ENCODE peak calls at places on chromosomes 1 and 21, in four cellular contexts. One of them, this sample, is unnamed.

GRCh38 chr21:44941567-44941966 is 1.7 kb downstream of the SLX9 start:
- DNase-seq in fibroblast of the aortic adventitia: no peak
- DNase-seq in MM.1S: no peak
- DNase-seq in heart right ventricle: no peak
- DNase-seq in this sample: no peak

GRCh38 chr1:183913556-183913955 is 108.6 kb downstream of the RGL1 start:
- DNase-seq in fibroblast of the aortic adventitia: peak
- DNase-seq in MM.1S: no peak
- DNase-seq in heart right ventricle: no peak
- DNase-seq in this sample: no peak

GRCh38 chr1:55050283-55050682 is 10.9 kb downstream of the PCSK9 start:
- DNase-seq in fibroblast of the aortic adventitia: peak
- DNase-seq in MM.1S: no peak
- DNase-seq in heart right ventricle: no peak
- DNase-seq in this sample: no peak

GRCh38 chr1:179441456-179441855 is 75.7 kb downstream of the AXDND1 start:
- DNase-seq in fibroblast of the aortic adventitia: no peak
- DNase-seq in MM.1S: no peak
- DNase-seq in heart right ventricle: no peak
- DNase-seq in this sample: no peak

GRCh38 chr21:14486869-14487268 is 59.2 kb downstream of the SAMSN1 start:
- DNase-seq in fibroblast of the aortic adventitia: no peak
- DNase-seq in MM.1S: no peak
- DNase-seq in heart right ventricle: no peak
- DNase-seq in this sample: no peak

GRCh38 chr1:43653339-43653738 is 3.4 kb downstream of the KDM4A start:
- DNase-seq in fibroblast of the aortic adventitia: peak
- DNase-seq in MM.1S: peak
- DNase-seq in heart right ventricle: no peak
- DNase-seq in this sample: no peak

GRCh38 chr21:37072239-37072987 is 458 bp downstream of the PIGP start:
- DNase-seq in fibroblast of the aortic adventitia: peak
- DNase-seq in MM.1S: no peak
- DNase-seq in heart right ventricle: peak
- DNase-seq in this sample: peak

GRCh38 chr21:32917392-32918135 is 108.2 kb upstream of the OLIG2 start:
- DNase-seq in fibroblast of the aortic adventitia: peak
- DNase-seq in MM.1S: no peak
- DNase-seq in heart right ventricle: no peak
- DNase-seq in this sample: no peak

GRCh38 chr1:63537940-63538339 is 14.6 kb downstream of the EFCAB7 start:
- DNase-seq in fibroblast of the aortic adventitia: peak
- DNase-seq in MM.1S: no peak
- DNase-seq in heart right ventricle: no peak
- DNase-seq in this sample: no peak

GRCh38 chr1:55204997-55205396 is 10.2 kb downstream of the USP24 start:
- DNase-seq in fibroblast of the aortic adventitia: no peak
- DNase-seq in MM.1S: no peak
- DNase-seq in heart right ventricle: no peak
- DNase-seq in this sample: no peak

GRCh38 chr1:162010175-162010506 is 13.5 kb downstream of the OLFML2B start:
- DNase-seq in fibroblast of the aortic adventitia: no peak
- DNase-seq in MM.1S: no peak
- DNase-seq in heart right ventricle: no peak
- DNase-seq in this sample: no peak

GRCh38 chr1:14903922-14904321 is 249.6 kb upstream of the TMEM51 start:
- DNase-seq in fibroblast of the aortic adventitia: no peak
- DNase-seq in MM.1S: no peak
- DNase-seq in heart right ventricle: no peak
- DNase-seq in this sample: no peak

GRCh38 chr1:21635138-21635535 is 34.0 kb downstream of the RAP1GAP start:
- DNase-seq in fibroblast of the aortic adventitia: no peak
- DNase-seq in MM.1S: no peak
- DNase-seq in heart right ventricle: no peak
- DNase-seq in this sample: no peak

GRCh38 chr1:113042336-113043143 is 30.5 kb upstream of the LRIG2 start:
- DNase-seq in fibroblast of the aortic adventitia: peak
- DNase-seq in MM.1S: peak
- DNase-seq in heart right ventricle: peak
- DNase-seq in this sample: peak

GRCh38 chr1:156746716-156747631 is 4.5 kb downstream of the HDGF start:
- DNase-seq in fibroblast of the aortic adventitia: peak
- DNase-seq in MM.1S: no peak
- DNase-seq in heart right ventricle: peak
- DNase-seq in this sample: peak

GRCh38 chr1:233376711-233377110 is 49.2 kb downstream of the MAP3K21 start:
- DNase-seq in fibroblast of the aortic adventitia: no peak
- DNase-seq in MM.1S: no peak
- DNase-seq in heart right ventricle: no peak
- DNase-seq in this sample: no peak

GRCh38 chr1:112298558-112298957 is 97.5 kb upstream of the CTTNBP2NL start:
- DNase-seq in fibroblast of the aortic adventitia: peak
- DNase-seq in MM.1S: peak
- DNase-seq in heart right ventricle: no peak
- DNase-seq in this sample: no peak

GRCh38 chr21:45120975-45121374 is 46.6 kb downstream of the ADARB1 start:
- DNase-seq in fibroblast of the aortic adventitia: no peak
- DNase-seq in MM.1S: no peak
- DNase-seq in heart right ventricle: no peak
- DNase-seq in this sample: no peak

GRCh38 chr1:19336543-19336942 is 24.4 kb downstream of the SLC66A1 start:
- DNase-seq in fibroblast of the aortic adventitia: no peak
- DNase-seq in MM.1S: no peak
- DNase-seq in heart right ventricle: no peak
- DNase-seq in this sample: no peak

DNA sequence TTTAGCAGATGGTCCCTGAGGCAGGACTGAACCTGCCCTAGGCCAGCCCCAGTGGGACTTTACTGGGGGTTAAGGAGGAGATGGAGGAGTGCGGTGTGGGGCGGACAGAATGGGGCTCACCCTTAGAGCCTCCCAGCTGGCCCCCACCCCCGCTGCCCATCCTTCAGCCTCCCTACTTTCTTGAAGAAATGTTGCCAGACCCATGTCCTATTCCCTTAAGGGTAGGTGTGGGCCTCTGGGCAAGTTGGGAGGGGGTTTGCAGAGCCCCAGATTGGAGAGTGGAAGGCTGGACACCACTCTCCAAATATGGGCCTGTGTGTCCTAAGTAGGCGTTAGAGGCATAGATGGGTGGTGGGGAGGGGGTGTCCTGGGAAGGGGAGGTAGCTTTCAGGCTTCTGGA is 19.2 kb upstream of the EPS8L3 start:
- DNase-seq in fibroblast of the aortic adventitia: no peak
- DNase-seq in MM.1S: no peak
- DNase-seq in heart right ventricle: no peak
- DNase-seq in this sample: no peak
- H3K4me3 ChIP-seq in fibroblast of the aortic adventitia: no peak
- H3K4me3 ChIP-seq in MM.1S: no peak
- H3K4me3 ChIP-seq in heart right ventricle: no peak
- H3K4me3 ChIP-seq in this sample: no peak

DNA sequence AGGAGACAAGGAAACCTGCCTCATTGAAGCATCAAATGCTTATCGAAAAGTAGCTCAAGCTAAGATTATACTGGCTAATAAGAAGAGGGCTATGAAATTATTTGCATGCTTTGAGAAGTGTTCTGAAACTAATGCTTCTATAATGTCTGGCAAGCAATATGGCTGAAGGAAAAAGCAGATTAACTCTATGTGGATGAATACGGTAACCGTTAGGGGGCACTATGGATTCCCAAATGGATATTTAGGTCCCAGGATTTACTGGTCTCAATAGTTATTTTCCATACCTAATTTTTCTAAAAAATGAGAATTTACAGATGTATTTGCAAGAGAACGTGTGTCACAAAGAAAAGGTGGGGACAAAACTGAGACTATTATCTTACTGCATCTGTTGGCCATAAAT is 34.6 kb upstream of the RRP15 start:
- DNase-seq in fibroblast of the aortic adventitia: peak
- DNase-seq in MM.1S: no peak
- DNase-seq in heart right ventricle: no peak
- DNase-seq in this sample: no peak
- TF ChIP-seq CTCF in fibroblast of the aortic adventitia: peak
- TF ChIP-seq CTCF in MM.1S: no peak
- TF ChIP-seq CTCF in heart right ventricle: no peak
- TF ChIP-seq CTCF in this sample: no peak

DNA sequence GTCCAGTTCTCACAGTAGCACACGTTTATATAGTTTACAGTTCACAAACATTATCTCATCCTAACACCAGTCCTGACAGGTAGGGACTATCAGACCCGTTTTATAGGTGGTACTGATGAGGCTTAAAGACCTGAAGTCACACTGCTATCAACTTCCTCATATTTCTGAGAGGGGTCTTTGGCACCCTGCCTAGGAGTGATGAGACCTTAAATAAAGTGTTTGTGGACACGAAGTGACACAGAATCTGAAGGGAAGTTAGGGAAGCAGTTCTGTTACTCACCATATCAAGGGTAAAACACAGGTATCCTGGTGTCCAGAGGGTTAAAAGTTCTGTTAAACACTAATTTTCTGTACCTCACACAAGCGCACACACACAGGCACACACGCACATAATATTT is 623 bp upstream of the TACSTD2 start:
- DNase-seq in fibroblast of the aortic adventitia: no peak
- DNase-seq in MM.1S: no peak
- DNase-seq in heart right ventricle: no peak
- DNase-seq in this sample: no peak
- H3K4me3 ChIP-seq in fibroblast of the aortic adventitia: no peak
- H3K4me3 ChIP-seq in MM.1S: no peak
- H3K4me3 ChIP-seq in heart right ventricle: peak
- H3K4me3 ChIP-seq in this sample: no peak

GRCh38 chr1:182056596-182057366 is 4.7 kb downstream of the ZNF648 start:
- DNase-seq in fibroblast of the aortic adventitia: no peak
- DNase-seq in MM.1S: no peak
- DNase-seq in heart right ventricle: no peak
- DNase-seq in this sample: no peak

GRCh38 chr1:182054698-182055326 is 6.7 kb downstream of the ZNF648 start:
- DNase-seq in fibroblast of the aortic adventitia: peak
- DNase-seq in MM.1S: peak
- DNase-seq in heart right ventricle: peak
- DNase-seq in this sample: no peak

GRCh38 chr1:182050481-182051438 is 10.8 kb downstream of the ZNF648 start:
- DNase-seq in fibroblast of the aortic adventitia: no peak
- DNase-seq in MM.1S: no peak
- DNase-seq in heart right ventricle: no peak
- DNase-seq in this sample: no peak

GRCh38 chr1:182048562-182048961 is 12.9 kb downstream of the ZNF648 start:
- DNase-seq in fibroblast of the aortic adventitia: no peak
- DNase-seq in MM.1S: peak
- DNase-seq in heart right ventricle: no peak
- DNase-seq in this sample: no peak

GRCh38 chr1:182051938-182052337 is 9.6 kb downstream of the ZNF648 start:
- DNase-seq in fibroblast of the aortic adventitia: no peak
- DNase-seq in MM.1S: no peak
- DNase-seq in heart right ventricle: no peak
- DNase-seq in this sample: no peak
- TF ChIP-seq CTCF in fibroblast of the aortic adventitia: no peak
- TF ChIP-seq CTCF in MM.1S: peak
- TF ChIP-seq CTCF in heart right ventricle: no peak
- TF ChIP-seq CTCF in this sample: no peak

DNA sequence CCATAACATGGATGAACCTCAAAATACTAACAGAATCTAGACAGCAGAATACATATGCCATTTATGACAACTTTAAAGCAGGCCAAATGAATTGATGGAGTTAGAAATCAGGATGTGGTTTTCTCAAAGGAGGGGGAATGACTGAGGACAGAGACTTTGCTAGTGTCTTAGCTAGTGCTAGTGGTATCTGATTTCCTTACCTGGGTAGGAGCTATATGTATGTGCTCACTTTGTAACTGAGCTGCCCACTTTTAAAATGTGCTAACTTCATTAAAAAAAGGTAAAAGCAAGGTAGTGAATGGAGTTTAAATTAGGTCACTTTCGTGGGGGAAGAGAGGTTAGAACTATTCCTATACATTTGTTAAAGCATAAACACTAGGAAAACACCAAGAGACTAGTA is 2.6 kb downstream of the GTF2B start:
- DNase-seq in fibroblast of the aortic adventitia: no peak
- DNase-seq in MM.1S: no peak
- DNase-seq in heart right ventricle: no peak
- DNase-seq in this sample: no peak
- H3K4me3 ChIP-seq in fibroblast of the aortic adventitia: no peak
- H3K4me3 ChIP-seq in MM.1S: no peak
- H3K4me3 ChIP-seq in heart right ventricle: no peak
- H3K4me3 ChIP-seq in this sample: no peak

GRCh38 chr1:177922209-177922608 is 47.6 kb downstream of the SEC16B start:
- DNase-seq in fibroblast of the aortic adventitia: no peak
- DNase-seq in MM.1S: no peak
- DNase-seq in heart right ventricle: no peak
- DNase-seq in this sample: no peak
- TF ChIP-seq CTCF in fibroblast of the aortic adventitia: no peak
- TF ChIP-seq CTCF in MM.1S: no peak
- TF ChIP-seq CTCF in heart right ventricle: no peak
- TF ChIP-seq CTCF in this sample: no peak

This sample was measured in lower leg skin.